ENCODE peak calls at places on chromosomes 1 and 21, in eight cellular contexts. W is HepG2, J is GM12891, K is transverse colon, F is upper lobe of left lung, Z is suprapubic skin, H is endothelial cell of umbilical vein, I is esophagus muscularis mucosa. Q is an unnamed sample.

GRCh38 chr1:227120827-227121226 is 180.7 kb downstream of the COQ8A start:
- DNase-seq in W (no peak), J (no peak), K (no peak), F (no peak), Z (no peak), H (no peak), I (no peak), Q (no peak)

GRCh38 chr1:119771016-119771415 is 2.3 kb upstream of the HMGCS2 start:
- DNase-seq in W (no peak), J (no peak), K (no peak), F (no peak), Z (no peak), H (peak), I (peak), Q (peak)

GRCh38 chr1:228141871-228142615 is 2.0 kb downstream of the GUK1 start:
- DNase-seq in W (no peak), J (peak), K (no peak), F (no peak), Z (peak), H (peak), I (no peak), Q (peak)

GRCh38 chr21:26089730-26090129 is 80.8 kb downstream of the APP start:
- DNase-seq in W (no peak), J (no peak), K (no peak), F (no peak), Z (no peak), H (no peak), I (no peak), Q (no peak)

GRCh38 chr1:90393025-90393424 is 324.1 kb downstream of the BARHL2 start:
- DNase-seq in W (no peak), J (no peak), K (no peak), F (no peak), Z (no peak), H (no peak), I (no peak), Q (no peak)

GRCh38 chr1:210257698-210258395 is 25.3 kb downstream of the SERTAD4 start:
- DNase-seq in W (no peak), J (no peak), K (no peak), F (no peak), Z (no peak), H (no peak), I (no peak), Q (no peak)

GRCh38 chr1:174938306-174939000 is 61.3 kb upstream of the CACYBP start:
- DNase-seq in W (no peak), J (no peak), K (no peak), F (no peak), Z (no peak), H (peak), I (no peak), Q (peak)

GRCh38 chr1:108590436-108590835 is 30.5 kb downstream of the EEIG2 start:
- DNase-seq in W (no peak), J (no peak), K (no peak), F (no peak), Z (no peak), H (peak), I (no peak), Q (no peak)

GRCh38 chr1:244901400-244901799 is 37.1 kb upstream of the HNRNPU start:
- DNase-seq in W (peak), J (no peak), K (no peak), F (no peak), Z (no peak), H (no peak), I (no peak), Q (no peak)

DNA sequence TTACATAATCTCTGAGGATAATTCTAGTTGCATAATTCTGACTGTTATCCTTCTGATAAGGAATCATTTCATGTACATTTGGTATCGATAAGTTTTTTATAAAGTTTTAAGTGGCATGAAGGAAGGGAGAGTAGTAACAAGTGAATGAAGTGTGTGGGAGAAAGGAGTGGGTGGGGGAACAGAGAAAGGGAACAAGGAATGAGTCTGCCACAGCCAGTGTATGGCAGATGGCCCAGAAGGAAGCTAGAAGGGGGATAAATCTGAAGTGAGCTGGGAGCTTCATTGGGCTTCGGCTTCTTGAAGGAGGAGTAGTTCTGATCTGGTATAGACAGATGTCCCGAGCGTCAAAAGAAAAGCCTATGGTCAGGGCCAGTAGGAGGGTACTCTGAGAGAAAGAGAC is 18.6 kb downstream of the ZBTB40 start:
- DNase-seq in W (no peak), J (no peak), K (no peak), F (no peak), Z (no peak), H (no peak), I (no peak), Q (peak)
- TF ChIP-seq POLR2AphosphoS5 in W (no peak), J (no peak), K (no peak), F (no peak), Z (no peak), H (no peak), I (no peak), Q (no peak)

GRCh38 chr1:37998913-37999433 is 6.3 kb downstream of the FHL3 start:
- DNase-seq in W (no peak), J (no peak), K (no peak), F (no peak), Z (no peak), H (no peak), I (no peak), Q (no peak)

GRCh38 chr1:37998089-37998808 is 7.1 kb downstream of the FHL3 start:
- DNase-seq in W (no peak), J (no peak), K (no peak), F (no peak), Z (no peak), H (no peak), I (no peak), Q (no peak)

GRCh38 chr1:37995773-37996379 is 6.1 kb upstream of the SF3A3 start:
- DNase-seq in W (no peak), J (no peak), K (peak), F (peak), Z (peak), H (no peak), I (peak), Q (peak)

GRCh38 chr1:37997256-37998088 is 7.7 kb upstream of the SF3A3 start:
- DNase-seq in W (no peak), J (no peak), K (no peak), F (no peak), Z (no peak), H (no peak), I (no peak), Q (no peak)

GRCh38 chr1:37994886-37995566 is 5.2 kb upstream of the SF3A3 start:
- DNase-seq in W (no peak), J (no peak), K (no peak), F (no peak), Z (no peak), H (no peak), I (no peak), Q (no peak)
- TF ChIP-seq POLR2AphosphoS5 in W (no peak), J (no peak), K (no peak), F (no peak), Z (no peak), H (no peak), I (no peak), Q (no peak)

DNA sequence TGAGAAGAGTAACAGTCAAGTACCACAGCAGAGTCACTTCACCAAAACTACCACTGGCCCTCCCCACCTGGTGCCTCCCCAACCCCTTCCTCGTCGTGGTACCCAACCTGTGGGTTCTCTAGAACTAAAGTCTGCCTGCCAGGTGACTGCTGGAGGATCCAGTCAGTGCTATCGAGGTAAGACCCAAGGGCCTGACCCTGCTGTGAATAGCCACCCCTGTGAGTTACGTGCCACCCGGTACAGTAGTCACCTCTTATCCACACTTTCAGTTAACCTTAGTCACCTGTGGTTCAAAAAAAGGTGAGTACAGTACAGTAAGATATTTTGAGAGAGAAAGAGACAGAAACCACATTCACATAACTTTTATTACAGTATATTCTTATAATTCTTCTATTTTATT is 16.5 kb downstream of the TTF2 start:
- DNase-seq in W (no peak), J (no peak), K (no peak), F (no peak), Z (no peak), H (no peak), I (no peak), Q (no peak)
- TF ChIP-seq POLR2AphosphoS5 in W (no peak), J (no peak), K (no peak), F (no peak), Z (no peak), H (no peak), I (no peak), Q (no peak)

GRCh38 chr1:197908695-197909336 is 6.4 kb downstream of the C1orf53 start:
- DNase-seq in W (no peak), J (no peak), K (no peak), F (no peak), Z (no peak), H (no peak), I (no peak), Q (peak)
- TF ChIP-seq POLR2AphosphoS5 in W (no peak), J (no peak), K (no peak), F (no peak), Z (no peak), H (no peak), I (no peak), Q (no peak)